ENCODE peak calls at places on chromosomes 13 and 19, in eight cellular contexts. M, X, Q, C, P, R, I and J are unnamed samples.

GRCh38 chr19:10891360-10892108 is 20.2 kb downstream of the CARM1 start:
- DNase-seq in M (no peak), X (no peak), Q (peak), C (peak), P (no peak), R (peak), I (no peak), J (no peak)

GRCh38 chr19:38655148-38655824 is 7.8 kb downstream of the ACTN4 start:
- DNase-seq in M (no peak), X (no peak), Q (no peak), C (no peak), P (no peak), R (no peak), I (no peak), J (no peak)

GRCh38 chr13:27283906-27284523 is 13.4 kb downstream of the RASL11A start:
- DNase-seq in M (peak), X (no peak), Q (peak), C (no peak), P (no peak), R (no peak), I (no peak), J (no peak)

GRCh38 chr19:35757231-35757748 is 461 bp upstream of the HSPB6 start:
- DNase-seq in M (no peak), X (peak), Q (no peak), C (no peak), P (no peak), R (no peak), I (no peak), J (peak)

GRCh38 chr13:105342421-105342820 is 1193.0 kb downstream of the EFNB2 start:
- DNase-seq in M (no peak), X (no peak), Q (no peak), C (no peak), P (no peak), R (no peak), I (no peak), J (no peak)

GRCh38 chr13:39526499-39526898 is 76.5 kb downstream of the LHFPL6 start:
- DNase-seq in M (no peak), X (no peak), Q (no peak), C (no peak), P (no peak), R (no peak), I (no peak), J (no peak)

GRCh38 chr13:98300956-98301641 is 124.0 kb upstream of the RNF113B start:
- DNase-seq in M (no peak), X (no peak), Q (no peak), C (no peak), P (no peak), R (no peak), I (no peak), J (no peak)

GRCh38 chr19:33998302-33998701 is 174.0 kb upstream of the LSM14A start:
- DNase-seq in M (no peak), X (no peak), Q (no peak), C (no peak), P (no peak), R (no peak), I (no peak), J (no peak)

GRCh38 chr19:49497047-49497789 is 984 bp downstream of the RPS11 start:
- DNase-seq in M (no peak), X (no peak), Q (peak), C (no peak), P (peak), R (no peak), I (peak), J (peak)

GRCh38 chr13:83905641-83906040 is 23.4 kb upstream of the SLITRK1 start:
- DNase-seq in M (no peak), X (no peak), Q (no peak), C (no peak), P (no peak), R (no peak), I (no peak), J (no peak)

GRCh38 chr19:38444026-38444425 is 10.5 kb downstream of the RYR1 start:
- DNase-seq in M (no peak), X (no peak), Q (no peak), C (no peak), P (no peak), R (no peak), I (no peak), J (no peak)

GRCh38 chr19:10637894-10638293 is 12.5 kb downstream of the SLC44A2 start:
- DNase-seq in M (no peak), X (no peak), Q (no peak), C (no peak), P (no peak), R (no peak), I (no peak), J (no peak)